ENCODE peak calls at places on chromosomes 12 and 14, in six cellular contexts. One of them, this sample, is unnamed.

GRCh38 chr12:34109390-34109789 is 87.1 kb downstream of the ALG10 start:
- DNase-seq in D721Med: no peak
- DNase-seq in coronary artery: no peak
- DNase-seq in neural crest cell: no peak
- DNase-seq in WTC11: no peak
- DNase-seq in B cell: no peak
- DNase-seq in this sample: no peak

GRCh38 chr12:63151061-63151897 is at the start of gene AVPR1A:
- DNase-seq in D721Med: no peak
- DNase-seq in coronary artery: no peak
- DNase-seq in neural crest cell: peak; percentile 15
- DNase-seq in WTC11: peak; percentile 24
- DNase-seq in B cell: no peak
- DNase-seq in this sample: peak; percentile 1

GRCh38 chr14:67137744-67138371 is 51.4 kb upstream of the GARIN2 start:
- DNase-seq in D721Med: no peak
- DNase-seq in coronary artery: no peak
- DNase-seq in neural crest cell: no peak
- DNase-seq in WTC11: no peak
- DNase-seq in B cell: no peak
- DNase-seq in this sample: peak; percentile 15

GRCh38 chr12:104748790-104749189 is 209.3 kb downstream of the SLC41A2 start:
- DNase-seq in D721Med: no peak
- DNase-seq in coronary artery: no peak
- DNase-seq in neural crest cell: no peak
- DNase-seq in WTC11: no peak
- DNase-seq in B cell: no peak
- DNase-seq in this sample: no peak

GRCh38 chr12:125151284-125151683 is 86.0 kb downstream of the AACS start:
- DNase-seq in D721Med: no peak
- DNase-seq in coronary artery: no peak
- DNase-seq in neural crest cell: no peak
- DNase-seq in WTC11: peak; percentile 29
- DNase-seq in B cell: no peak
- DNase-seq in this sample: no peak

GRCh38 chr14:76985021-76985420 is 43.5 kb downstream of the IRF2BPL start:
- DNase-seq in D721Med: no peak
- DNase-seq in coronary artery: no peak
- DNase-seq in neural crest cell: peak; percentile 46
- DNase-seq in WTC11: no peak
- DNase-seq in B cell: no peak
- DNase-seq in this sample: no peak

GRCh38 chr12:59372971-59373370 is 222.9 kb upstream of the SLC16A7 start:
- DNase-seq in D721Med: no peak
- DNase-seq in coronary artery: no peak
- DNase-seq in neural crest cell: no peak
- DNase-seq in WTC11: peak; percentile 44
- DNase-seq in B cell: no peak
- DNase-seq in this sample: no peak

GRCh38 chr14:57049848-57050247 is 218.9 kb downstream of the EXOC5 start:
- DNase-seq in D721Med: no peak
- DNase-seq in coronary artery: no peak
- DNase-seq in neural crest cell: no peak
- DNase-seq in WTC11: no peak
- DNase-seq in B cell: no peak
- DNase-seq in this sample: no peak

GRCh38 chr12:46265102-46265501 is 3.7 kb downstream of the SLC38A1 start:
- DNase-seq in D721Med: no peak
- DNase-seq in coronary artery: no peak
- DNase-seq in neural crest cell: no peak
- DNase-seq in WTC11: no peak
- DNase-seq in B cell: no peak
- DNase-seq in this sample: no peak

GRCh38 chr14:64465856-64466554 is 706 bp downstream of the AKAP5 start:
- DNase-seq in D721Med: no peak
- DNase-seq in coronary artery: no peak
- DNase-seq in neural crest cell: peak; percentile 22
- DNase-seq in WTC11: peak; percentile 36
- DNase-seq in B cell: no peak
- DNase-seq in this sample: no peak

GRCh38 chr14:33617154-33617553 is 333.7 kb downstream of the EGLN3 start:
- DNase-seq in D721Med: no peak
- DNase-seq in coronary artery: no peak
- DNase-seq in neural crest cell: no peak
- DNase-seq in WTC11: no peak
- DNase-seq in B cell: no peak
- DNase-seq in this sample: no peak

GRCh38 chr14:51219473-51220448 is 20.3 kb upstream of the TMX1 start:
- DNase-seq in D721Med: no peak
- DNase-seq in coronary artery: no peak
- DNase-seq in neural crest cell: no peak
- DNase-seq in WTC11: no peak
- DNase-seq in B cell: no peak
- DNase-seq in this sample: no peak

GRCh38 chr14:36238666-36239363 is 62.3 kb upstream of the PTCSC3 start:
- DNase-seq in D721Med: no peak
- DNase-seq in coronary artery: no peak
- DNase-seq in neural crest cell: no peak
- DNase-seq in WTC11: no peak
- DNase-seq in B cell: no peak
- DNase-seq in this sample: no peak

GRCh38 chr12:39632670-39633069 is 13.1 kb upstream of the ABCD2 start:
- DNase-seq in D721Med: no peak
- DNase-seq in coronary artery: no peak
- DNase-seq in neural crest cell: no peak
- DNase-seq in WTC11: no peak
- DNase-seq in B cell: no peak
- DNase-seq in this sample: no peak

GRCh38 chr12:122244565-122245371 is 18.9 kb upstream of the DIABLO start:
- DNase-seq in D721Med: no peak
- DNase-seq in coronary artery: no peak
- DNase-seq in neural crest cell: no peak
- DNase-seq in WTC11: no peak
- DNase-seq in B cell: no peak
- DNase-seq in this sample: no peak

GRCh38 chr12:50689437-50689836 is 74.5 kb upstream of the ATF1 start:
- DNase-seq in D721Med: no peak
- DNase-seq in coronary artery: no peak
- DNase-seq in neural crest cell: no peak
- DNase-seq in WTC11: no peak
- DNase-seq in B cell: no peak
- DNase-seq in this sample: no peak

GRCh38 chr12:56722832-56723231 is 2.3 kb downstream of the NACA start:
- DNase-seq in D721Med: no peak
- DNase-seq in coronary artery: no peak
- DNase-seq in neural crest cell: no peak
- DNase-seq in WTC11: no peak
- DNase-seq in B cell: no peak
- DNase-seq in this sample: no peak

GRCh38 chr12:105172037-105172436 is 63.9 kb downstream of the APPL2 start:
- DNase-seq in D721Med: no peak
- DNase-seq in coronary artery: no peak
- DNase-seq in neural crest cell: no peak
- DNase-seq in WTC11: no peak
- DNase-seq in B cell: no peak
- DNase-seq in this sample: no peak

GRCh38 chr12:86091676-86092075 is 164.5 kb downstream of the MGAT4C start:
- DNase-seq in D721Med: no peak
- DNase-seq in coronary artery: no peak
- DNase-seq in neural crest cell: no peak
- DNase-seq in WTC11: no peak
- DNase-seq in B cell: no peak
- DNase-seq in this sample: no peak

GRCh38 chr14:61281186-61281676 is at the start of gene TMEM30B:
- DNase-seq in D721Med: no peak
- DNase-seq in coronary artery: no peak
- DNase-seq in neural crest cell: no peak
- DNase-seq in WTC11: peak; percentile 85
- DNase-seq in B cell: no peak
- DNase-seq in this sample: no peak

GRCh38 chr12:26786491-26787124 is 46.4 kb downstream of the ITPR2 start:
- DNase-seq in D721Med: no peak
- DNase-seq in coronary artery: no peak
- DNase-seq in neural crest cell: no peak
- DNase-seq in WTC11: no peak
- DNase-seq in B cell: no peak
- DNase-seq in this sample: no peak

GRCh38 chr12:116924558-116925453 is 14.1 kb downstream of the FBXW8 start:
- DNase-seq in D721Med: no peak
- DNase-seq in coronary artery: no peak
- DNase-seq in neural crest cell: no peak
- DNase-seq in WTC11: no peak
- DNase-seq in B cell: peak; percentile 22
- DNase-seq in this sample: peak; percentile 52

GRCh38 chr12:54021432-54022013 is 6.7 kb upstream of the HOXC6 start:
- DNase-seq in D721Med: no peak
- DNase-seq in coronary artery: no peak
- DNase-seq in neural crest cell: no peak
- DNase-seq in WTC11: peak; percentile 79
- DNase-seq in B cell: no peak
- DNase-seq in this sample: peak; percentile 64
- TF ChIP-seq CTCF in D721Med: no peak
- TF ChIP-seq CTCF in coronary artery: no peak
- TF ChIP-seq CTCF in neural crest cell: no peak
- TF ChIP-seq CTCF in WTC11: no peak
- TF ChIP-seq CTCF in B cell: no peak
- TF ChIP-seq CTCF in this sample: peak; percentile 54

GRCh38 chr14:35229495-35230089 is 62.6 kb upstream of the PSMA6 start:
- DNase-seq in D721Med: no peak
- DNase-seq in coronary artery: no peak
- DNase-seq in neural crest cell: no peak
- DNase-seq in WTC11: no peak
- DNase-seq in B cell: peak; percentile 35
- DNase-seq in this sample: peak; percentile 26
- TF ChIP-seq CTCF in D721Med: peak; percentile 49
- TF ChIP-seq CTCF in coronary artery: no peak
- TF ChIP-seq CTCF in neural crest cell: peak; percentile 56
- TF ChIP-seq CTCF in WTC11: no peak
- TF ChIP-seq CTCF in B cell: peak; percentile 67
- TF ChIP-seq CTCF in this sample: peak; percentile 31

GRCh38 chr12:95790912-95791849 is 617 bp upstream of the NTN4 start:
- DNase-seq in D721Med: peak; percentile 30
- DNase-seq in coronary artery: peak; percentile 77
- DNase-seq in neural crest cell: peak; percentile 13
- DNase-seq in WTC11: peak; percentile 42
- DNase-seq in B cell: peak; percentile 52
- DNase-seq in this sample: no peak

GRCh38 chr12:95787274-95787814 is 3.2 kb downstream of the NTN4 start:
- DNase-seq in D721Med: no peak
- DNase-seq in coronary artery: no peak
- DNase-seq in neural crest cell: no peak
- DNase-seq in WTC11: no peak
- DNase-seq in B cell: no peak
- DNase-seq in this sample: no peak

GRCh38 chr12:95788637-95789036 is 1.9 kb downstream of the NTN4 start:
- DNase-seq in D721Med: no peak
- DNase-seq in coronary artery: no peak
- DNase-seq in neural crest cell: no peak
- DNase-seq in WTC11: no peak
- DNase-seq in B cell: no peak
- DNase-seq in this sample: no peak

GRCh38 chr12:95790025-95790911 is at the start of gene NTN4:
- DNase-seq in D721Med: no peak
- DNase-seq in coronary artery: peak; percentile 77
- DNase-seq in neural crest cell: peak; percentile 36
- DNase-seq in WTC11: peak; percentile 58
- DNase-seq in B cell: peak; percentile 44
- DNase-seq in this sample: peak; percentile 24

DNA sequence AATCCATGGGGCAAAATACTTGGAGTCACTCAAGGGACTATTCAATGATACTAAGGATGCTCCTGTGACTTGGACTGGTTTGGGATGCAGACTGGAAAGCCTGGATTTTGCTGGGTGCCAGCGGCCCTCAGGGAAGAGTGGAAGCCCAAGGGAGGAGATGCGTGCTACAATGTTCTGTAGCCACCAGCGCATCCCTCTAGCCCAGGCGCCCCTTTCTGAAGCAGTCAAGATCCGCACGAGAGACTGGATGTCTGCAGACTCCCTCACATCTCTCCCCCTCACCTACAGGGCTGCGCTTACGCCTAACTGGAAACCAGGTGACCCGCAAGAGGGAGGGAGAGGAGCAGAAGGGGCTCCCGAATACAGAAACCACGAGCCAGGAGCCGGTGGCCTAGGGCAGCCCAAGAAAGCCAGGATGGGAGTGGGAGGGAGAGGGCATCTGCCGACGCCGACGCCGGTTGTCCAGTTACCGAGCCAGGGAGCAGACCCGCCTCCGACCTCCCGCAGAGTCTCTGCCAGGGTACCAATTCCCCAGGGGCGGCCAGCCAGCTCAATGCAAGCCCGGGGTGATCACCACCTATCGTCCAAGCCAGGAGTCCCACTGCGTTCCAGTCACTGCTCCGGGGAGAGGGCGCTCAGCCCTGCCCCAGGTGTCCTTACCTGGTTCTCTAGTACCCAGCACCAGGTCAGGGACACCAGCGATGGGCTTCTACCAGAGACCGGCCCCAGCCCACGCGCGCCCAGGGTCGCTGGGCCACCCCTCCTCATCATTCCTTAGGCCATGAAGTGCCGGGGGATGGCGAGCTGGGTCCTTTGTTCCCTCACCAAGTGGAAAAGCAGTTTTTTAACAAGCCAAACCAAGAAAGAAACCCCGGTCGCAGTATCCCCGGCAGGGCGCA is 1.2 kb downstream of the NTN4 start:
- DNase-seq in D721Med: no peak
- DNase-seq in coronary artery: no peak
- DNase-seq in neural crest cell: peak; percentile 16
- DNase-seq in WTC11: peak; percentile 51
- DNase-seq in B cell: peak; percentile 9
- DNase-seq in this sample: peak; percentile 1
- TF ChIP-seq CTCF in D721Med: no peak
- TF ChIP-seq CTCF in coronary artery: no peak
- TF ChIP-seq CTCF in neural crest cell: no peak
- TF ChIP-seq CTCF in WTC11: no peak
- TF ChIP-seq CTCF in B cell: no peak
- TF ChIP-seq CTCF in this sample: no peak

GRCh38 chr14:47039336-47039735 is 387.8 kb upstream of the RPL10L start:
- DNase-seq in D721Med: no peak
- DNase-seq in coronary artery: no peak
- DNase-seq in neural crest cell: no peak
- DNase-seq in WTC11: no peak
- DNase-seq in B cell: no peak
- DNase-seq in this sample: no peak

GRCh38 chr14:47044841-47045240 is 393.3 kb upstream of the RPL10L start:
- DNase-seq in D721Med: no peak
- DNase-seq in coronary artery: no peak
- DNase-seq in neural crest cell: no peak
- DNase-seq in WTC11: peak; percentile 31
- DNase-seq in B cell: no peak
- DNase-seq in this sample: no peak

DNA sequence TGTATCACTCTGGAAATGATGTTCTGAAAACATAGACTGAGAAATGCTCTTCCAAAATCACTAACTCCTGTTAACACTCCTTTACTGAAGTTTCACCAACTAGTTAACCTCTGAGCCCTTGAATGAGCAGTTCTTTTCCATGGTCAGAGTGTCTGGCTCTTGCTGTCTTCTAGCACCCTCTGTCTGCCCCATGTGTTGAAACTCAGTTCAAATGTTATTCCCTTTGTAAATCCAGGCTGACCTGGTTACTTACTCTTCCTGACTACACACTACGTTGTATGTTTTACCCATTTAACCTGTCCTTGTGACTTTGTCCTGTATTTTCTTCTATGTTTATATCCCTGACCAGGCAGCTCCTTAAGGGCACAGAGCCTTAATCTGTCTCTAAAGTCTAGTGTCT is 388.9 kb upstream of the RPL10L start:
- DNase-seq in D721Med: no peak
- DNase-seq in coronary artery: no peak
- DNase-seq in neural crest cell: no peak
- DNase-seq in WTC11: no peak
- DNase-seq in B cell: no peak
- DNase-seq in this sample: no peak
- TF ChIP-seq CTCF in D721Med: peak; percentile 75
- TF ChIP-seq CTCF in coronary artery: no peak
- TF ChIP-seq CTCF in neural crest cell: peak; percentile 52
- TF ChIP-seq CTCF in WTC11: no peak
- TF ChIP-seq CTCF in B cell: no peak
- TF ChIP-seq CTCF in this sample: no peak

This sample was measured in GM06990.